ENCODE peak calls at places on chromosomes 11 and 22, in seven cellular contexts. O is IMR-90, I is WERI-Rb-1, E is stomach, B is colonic mucosa, K is neuronal stem cell, H is body of pancreas. W is an unnamed sample.

GRCh38 chr11:84865791-84866535 is 761.2 kb downstream of the DLG2 start:
- DNase-seq in O (no peak), I (no peak), E (no peak), B (no peak), K (no peak), H (no peak), W (no peak)

GRCh38 chr22:25334091-25334490 is 114.7 kb downstream of the CRYBB2 start:
- DNase-seq in O (peak; percentile 16), I (peak; percentile 93), E (peak; percentile 72), B (peak; percentile 71), K (peak; percentile 48), H (peak; percentile 28), W (peak; percentile 57)

GRCh38 chr11:612201-612960 is 3.4 kb downstream of the IRF7 start:
- DNase-seq in O (peak; percentile 22), I (peak; percentile 80), E (peak; percentile 76), B (peak; percentile 85), K (no peak), H (no peak), W (peak; percentile 90)

GRCh38 chr11:126992065-126992803 is 8.3 kb downstream of the KIRREL3 start:
- DNase-seq in O (peak; percentile 98), I (no peak), E (no peak), B (no peak), K (no peak), H (no peak), W (no peak)

GRCh38 chr11:61281581-61282250 is 13.4 kb downstream of the VWCE start:
- DNase-seq in O (no peak), I (peak; percentile 54), E (peak; percentile 66), B (peak; percentile 83), K (peak; percentile 67), H (peak; percentile 19), W (peak; percentile 20)

GRCh38 chr11:44309483-44310197 is at the start of gene ALX4:
- DNase-seq in O (no peak), I (no peak), E (no peak), B (no peak), K (no peak), H (peak; percentile 16), W (no peak)

GRCh38 chr11:19933132-19933735 is 220.6 kb downstream of the NAV2 start:
- DNase-seq in O (no peak), I (no peak), E (no peak), B (no peak), K (no peak), H (no peak), W (no peak)

GRCh38 chr11:56876621-56877312 is 111.9 kb upstream of the OR5AK2 start:
- DNase-seq in O (peak; percentile 1), I (no peak), E (no peak), B (no peak), K (no peak), H (no peak), W (peak; percentile 49)

GRCh38 chr22:40635940-40636379 is 559 bp downstream of the MRTFA start:
- DNase-seq in O (no peak), I (no peak), E (peak; percentile 30), B (peak; percentile 50), K (no peak), H (peak; percentile 13), W (peak; percentile 39)

GRCh38 chr11:122811721-122812120 is 26.6 kb upstream of the CRTAM start:
- DNase-seq in O (no peak), I (no peak), E (no peak), B (no peak), K (no peak), H (no peak), W (no peak)

GRCh38 chr11:65716294-65716693 is 4.2 kb downstream of the KAT5 start:
- DNase-seq in O (no peak), I (no peak), E (no peak), B (no peak), K (no peak), H (no peak), W (no peak)

GRCh38 chr11:124745835-124746620 is 6.0 kb downstream of the VSIG2 start:
- DNase-seq in O (no peak), I (no peak), E (no peak), B (peak; percentile 87), K (no peak), H (no peak), W (peak; percentile 51)
- H3K27me3 ChIP-seq in O (no peaks in the 10 kb centered on the region), I (no peaks in the 10 kb centered on the region), E (peaks cover 96% of the 10 kb centered on the region), B (peaks cover 4% of the 10 kb centered on the region), K (no peaks in the 10 kb centered on the region), H (peaks cover 11% of the 10 kb centered on the region), W (no peaks in the 10 kb centered on the region)

DNA sequence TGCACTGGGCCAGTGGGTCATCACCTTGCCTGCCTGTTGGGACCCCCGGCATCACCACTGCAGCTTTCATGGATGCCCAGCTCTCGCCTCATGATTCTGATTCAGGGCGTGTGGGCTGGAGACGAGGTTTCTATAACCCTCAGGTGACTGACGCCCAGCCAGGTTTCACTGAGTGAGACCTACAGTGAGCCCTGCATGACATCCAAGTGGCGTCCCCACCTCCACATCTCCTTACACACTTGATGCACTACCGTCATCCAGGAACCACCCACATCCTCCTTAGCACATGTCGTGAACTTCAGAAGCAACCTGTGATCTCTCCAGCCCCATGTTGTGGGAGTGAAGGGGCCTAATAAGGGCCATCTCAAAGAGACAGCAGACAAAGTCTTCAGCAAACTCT is 257.5 kb downstream of the CTTN start:
- DNase-seq in O (no peak), I (no peak), E (no peak), B (no peak), K (no peak), H (no peak), W (no peak)
- H3K9me3 ChIP-seq in O (no peaks in the 10 kb centered on the region), I (no peaks in the 10 kb centered on the region), E (no peaks in the 10 kb centered on the region), B (no peaks in the 10 kb centered on the region), K (no peaks in the 10 kb centered on the region), H (no peaks in the 10 kb centered on the region), W (no peaks in the 10 kb centered on the region)

GRCh38 chr11:116842117-116842516 is 4.7 kb upstream of the APOA1 start:
- DNase-seq in O (no peak), I (no peak), E (no peak), B (no peak), K (no peak), H (no peak), W (no peak)

GRCh38 chr11:116842909-116843308 is 5.5 kb upstream of the APOA1 start:
- DNase-seq in O (no peak), I (no peak), E (peak; percentile 44), B (peak; percentile 33), K (no peak), H (no peak), W (peak; percentile 93)

GRCh38 chr11:116838321-116839084 is 1.1 kb upstream of the APOA1 start:
- DNase-seq in O (no peak), I (no peak), E (no peak), B (no peak), K (no peak), H (no peak), W (peak; percentile 91)

GRCh38 chr11:116840224-116840745 is 2.9 kb upstream of the APOA1 start:
- DNase-seq in O (peak; percentile 36), I (no peak), E (no peak), B (no peak), K (no peak), H (no peak), W (no peak)

GRCh38 chr11:116840746-116841296 is 3.4 kb upstream of the APOA1 start:
- DNase-seq in O (no peak), I (no peak), E (no peak), B (no peak), K (no peak), H (no peak), W (no peak)
- H3K27me3 ChIP-seq in O (no peaks in the 10 kb centered on the region), I (no peaks in the 10 kb centered on the region), E (no peaks in the 10 kb centered on the region), B (no peaks in the 10 kb centered on the region), K (no peaks in the 10 kb centered on the region), H (no peaks in the 10 kb centered on the region), W (no peaks in the 10 kb centered on the region)

GRCh38 chr22:48744283-48744641 is 1083.4 kb downstream of the BRD1 start:
- DNase-seq in O (no peak), I (no peak), E (peak; percentile 21), B (no peak), K (no peak), H (no peak), W (no peak)
- H3K9me3 ChIP-seq in O (peaks cover 81% of the 10 kb centered on the region), I (no peaks in the 10 kb centered on the region), E (no peaks in the 10 kb centered on the region), B (no peaks in the 10 kb centered on the region), K (no peaks in the 10 kb centered on the region), H (no peaks in the 10 kb centered on the region), W (no peaks in the 10 kb centered on the region)

DNA sequence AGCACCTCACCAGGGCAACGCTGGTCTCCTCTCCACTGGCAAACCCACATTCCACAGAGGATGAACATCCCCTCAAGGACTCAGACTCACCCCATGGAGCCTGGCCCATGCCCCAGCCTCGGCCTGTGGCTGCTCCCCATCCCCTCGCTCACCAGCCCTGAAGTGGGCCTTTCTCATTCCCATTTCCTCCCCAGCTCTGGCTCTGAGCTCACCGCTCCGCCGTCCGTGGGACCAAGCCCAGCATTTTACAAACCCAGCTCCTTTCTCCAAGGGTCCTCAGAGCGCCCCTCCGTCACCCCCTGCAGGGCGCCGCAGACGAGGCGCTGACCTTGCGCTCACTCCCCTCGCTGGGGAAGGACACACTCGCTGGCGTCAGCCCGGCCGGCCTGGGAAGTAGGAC is 6.9 kb upstream of the IGF2 start:
- DNase-seq in O (no peak), I (no peak), E (no peak), B (no peak), K (no peak), H (no peak), W (no peak)
- H3K27me3 ChIP-seq in O (peaks cover 95% of the 10 kb centered on the region), I (peaks cover 98% of the 10 kb centered on the region), E (peaks cover 100% of the 10 kb centered on the region), B (peaks cover 63% of the 10 kb centered on the region), K (peaks cover 94% of the 10 kb centered on the region), H (peaks cover 44% of the 10 kb centered on the region), W (peaks cover 49% of the 10 kb centered on the region)

DNA sequence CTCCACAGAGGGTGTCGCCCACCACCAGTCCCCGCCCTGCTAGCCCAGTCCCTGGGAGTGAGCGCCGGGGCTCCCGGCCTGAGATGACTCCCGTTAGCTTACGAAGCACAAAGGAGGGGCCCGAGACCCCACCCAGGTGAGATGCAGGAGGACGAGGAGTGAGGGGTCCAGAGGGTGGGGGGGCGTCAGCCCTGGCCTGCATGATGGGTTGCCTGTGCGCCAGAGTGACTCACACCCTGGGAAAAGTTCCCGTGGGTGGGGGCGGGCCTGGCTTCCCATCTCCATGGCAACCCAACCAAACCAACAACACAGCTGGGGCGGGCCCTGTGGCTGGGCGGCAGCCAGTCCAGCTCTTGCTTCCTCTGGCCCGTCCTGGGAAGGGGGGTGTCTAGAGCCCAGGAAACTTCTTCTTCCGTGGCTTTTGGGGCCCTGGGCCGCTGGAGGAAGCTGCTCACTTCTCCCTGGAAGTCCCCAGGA is 4.5 kb downstream of the GAS2L1 start:
- DNase-seq in O (peak; percentile 96), I (peak; percentile 65), E (peak; percentile 89), B (peak; percentile 94), K (peak; percentile 81), H (peak; percentile 97), W (peak; percentile 76)
- H3K9me3 ChIP-seq in O (no peaks in the 10 kb centered on the region), I (no peaks in the 10 kb centered on the region), E (no peaks in the 10 kb centered on the region), B (no peaks in the 10 kb centered on the region), K (peaks cover 5% of the 10 kb centered on the region), H (no peaks in the 10 kb centered on the region), W (no peaks in the 10 kb centered on the region)